ENCODE peak calls at places on chromosome 4, in nine cellular contexts. X is astrocyte of the spinal cord, Y is psoas muscle, D is HFF-Myc, N is foreskin fibroblast, R is bronchial epithelial cell, W is cardiac fibroblast, L is uterus, O is AG10803. S is an unnamed sample.

GRCh38 chr4:147425019-147425418 is 55.9 kb upstream of the EDNRA start:
- DNase-seq in O (peak; percentile 8), W (no peak), D (no peak), N (peak; percentile 6), Y (no peak), L (no peak), X (no peak), R (no peak), S (no peak)

GRCh38 chr4:53908661-53909078 is 155.7 kb downstream of the CHIC2 start:
- DNase-seq in X (peak; percentile 89), D (peak; percentile 89), Y (no peak), W (peak; percentile 97), O (peak; percentile 92), L (peak; percentile 68), N (peak; percentile 95), R (peak; percentile 90), S (peak; percentile 67)

GRCh38 chr4:155604718-155605601 is 61.7 kb upstream of the GUCY1A1 start:
- DNase-seq in X (peak; percentile 91), L (peak; percentile 61), O (peak; percentile 93), Y (no peak), N (peak; percentile 93), D (peak; percentile 57), R (peak; percentile 77), W (peak; percentile 94), S (peak; percentile 89)

GRCh38 chr4:6331018-6331417 is 61.4 kb downstream of the WFS1 start:
- DNase-seq in W (peak; percentile 16), O (peak; percentile 25), D (no peak), R (no peak), Y (no peak), N (peak; percentile 27), X (no peak), L (no peak), S (no peak)

GRCh38 chr4:184896868-184897715 is 71.3 kb upstream of the ACSL1 start:
- DNase-seq in D (no peak), X (no peak), L (no peak), W (peak; percentile 13), N (no peak), Y (no peak), R (no peak), O (no peak), S (no peak)

GRCh38 chr4:184383497-184384055 is 90.8 kb downstream of the IRF2 start:
- DNase-seq in O (peak; percentile 95), N (peak; percentile 97), L (peak; percentile 57), W (peak; percentile 96), D (peak; percentile 88), Y (peak; percentile 59), X (peak; percentile 92), R (peak; percentile 98), S (peak; percentile 94)

GRCh38 chr4:148007303-148007702 is 275.4 kb downstream of the ARHGAP10 start:
- DNase-seq in W (peak; percentile 94), L (peak; percentile 40), R (peak; percentile 99), D (peak; percentile 94), X (peak; percentile 96), O (peak; percentile 97), N (peak; percentile 93), Y (no peak), S (peak; percentile 83)

GRCh38 chr4:4693258-4693657 is 151.4 kb upstream of the STX18 start:
- DNase-seq in O (peak; percentile 45), X (no peak), Y (no peak), N (peak; percentile 59), W (peak; percentile 9), L (no peak), D (no peak), R (peak; percentile 28), S (no peak)

GRCh38 chr4:146329042-146329716 is 114.8 kb downstream of the REELD1 start:
- DNase-seq in X (peak; percentile 83), R (peak; percentile 89), N (peak; percentile 75), L (no peak), W (peak; percentile 75), O (peak; percentile 74), Y (no peak), D (no peak), S (peak; percentile 51)

GRCh38 chr4:184951668-184952160 is 66.6 kb upstream of the HELT start:
- DNase-seq in N (no peak), Y (no peak), D (no peak), W (no peak), O (no peak), L (no peak), X (no peak), R (no peak), S (no peak)

GRCh38 chr4:182768821-182769220 is 148.4 kb downstream of the DCTD start:
- DNase-seq in L (no peak), O (no peak), D (no peak), R (no peak), N (no peak), X (peak; percentile 27), Y (no peak), W (no peak), S (no peak)

GRCh38 chr4:57501715-57502114 is 391.5 kb upstream of the IGFBP7 start:
- DNase-seq in W (peak; percentile 19), X (peak; percentile 78), N (peak; percentile 2), L (no peak), Y (no peak), O (peak; percentile 11), D (no peak), R (peak; percentile 29), S (peak; percentile 94)

GRCh38 chr4:76894537-76894936 is 3.4 kb downstream of the SOWAHB start:
- DNase-seq in L (no peak), R (no peak), D (no peak), X (no peak), O (peak; percentile 69), Y (no peak), W (no peak), N (no peak), S (no peak)

GRCh38 chr4:86595426-86595805 is 1.3 kb downstream of the PTPN13 start:
- DNase-seq in Y (no peak), R (peak; percentile 55), L (peak; percentile 22), W (peak; percentile 12), D (no peak), N (peak; percentile 57), X (no peak), O (no peak), S (no peak)

GRCh38 chr4:88533937-88534750 is 10.6 kb upstream of the PYURF start:
- DNase-seq in O (peak; percentile 87), D (peak; percentile 52), Y (no peak), R (peak; percentile 98), L (no peak), N (peak; percentile 91), W (peak; percentile 47), X (peak; percentile 85), S (no peak)

GRCh38 chr4:76090241-76090691 is 15.8 kb downstream of the ART3 start:
- DNase-seq in R (peak; percentile 99), W (peak; percentile 81), Y (no peak), D (no peak), X (peak; percentile 22), O (peak; percentile 72), L (peak; percentile 25), N (peak; percentile 73), S (peak; percentile 79)

GRCh38 chr4:47154816-47155370 is 123.5 kb downstream of the GABRB1 start:
- DNase-seq in Y (no peak), X (no peak), W (no peak), L (no peak), D (no peak), O (no peak), N (no peak), R (no peak), S (no peak)
- TF ChIP-seq CTCF in Y (no peak), X (no peak), W (no peak), L (no peak), D (no peak), O (no peak), N (no peak), R (no peak), S (no peak)

DNA sequence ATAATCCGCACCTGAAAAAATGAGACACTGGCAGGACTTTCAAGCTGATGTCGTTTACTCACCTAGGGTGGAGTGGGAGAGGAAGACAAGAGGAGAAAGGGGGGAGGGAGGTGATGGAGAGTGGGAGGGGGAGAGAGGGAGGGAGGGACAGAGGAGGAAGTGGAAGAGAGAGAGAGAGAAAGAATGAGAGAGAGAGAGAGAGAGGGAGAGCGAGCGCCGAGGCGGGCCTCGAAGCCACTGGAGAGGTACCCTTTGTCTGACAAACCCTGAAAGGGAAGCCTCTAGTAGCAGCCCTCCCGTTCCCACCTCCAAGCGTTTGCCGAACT is 294 bp upstream of the ADGRL3 start:
- DNase-seq in W (no peak), X (no peak), Y (no peak), L (no peak), D (no peak), N (peak; percentile 1), O (no peak), R (no peak), S (no peak)
- H3K4me3 ChIP-seq in W (peak overlapping the region; percentile 73), X (peak overlapping the region; percentile 61), Y (peak overlapping the region; percentile 60), L (peak overlapping the region; percentile 48), D (no peak overlapping the region), N (no peak overlapping the region), O (no peak overlapping the region), R (peak overlapping the region; percentile 35), S (peak overlapping the region; percentile 59)

DNA sequence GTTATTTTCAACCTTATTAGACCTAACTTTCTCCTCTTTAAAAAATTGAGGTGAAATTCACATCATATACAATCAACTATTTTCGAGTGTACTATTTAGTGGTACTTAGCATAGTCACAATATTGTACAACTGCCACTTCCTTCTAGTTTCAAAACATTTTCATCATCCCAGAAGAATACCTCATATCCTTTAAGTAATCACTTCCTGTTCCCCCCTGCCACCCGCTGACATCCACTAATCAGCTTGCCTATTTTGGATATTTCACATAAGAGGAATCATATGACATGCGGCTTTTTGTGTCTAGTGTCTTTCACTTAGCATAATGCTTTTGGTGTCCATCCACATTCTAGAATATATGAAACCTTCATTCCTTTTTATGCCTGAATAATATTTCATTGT is 10.0 kb upstream of the PPA2 start:
- DNase-seq in R (no peak), O (no peak), N (no peak), Y (no peak), X (no peak), L (no peak), W (no peak), D (no peak), S (no peak)
- TF ChIP-seq CTCF in R (no peak), O (no peak), N (no peak), Y (no peak), X (no peak), L (no peak), W (no peak), D (no peak), S (no peak)

GRCh38 chr4:109214622-109215350 is 87.7 kb downstream of the COL25A1 start:
- DNase-seq in X (peak; percentile 13), R (no peak), N (peak; percentile 22), L (no peak), D (no peak), Y (no peak), O (no peak), W (peak; percentile 9), S (peak; percentile 13)

GRCh38 chr4:109211671-109212070 is 90.8 kb downstream of the COL25A1 start:
- DNase-seq in R (no peak), L (no peak), Y (no peak), D (no peak), O (peak; percentile 23), W (peak; percentile 6), X (peak; percentile 32), N (peak; percentile 21), S (peak; percentile 76)

GRCh38 chr4:109215511-109215910 is 86.9 kb downstream of the COL25A1 start:
- DNase-seq in W (no peak), N (no peak), L (no peak), X (no peak), O (no peak), D (no peak), R (no peak), Y (no peak), S (peak; percentile 12)

GRCh38 chr4:109216085-109216696 is 86.3 kb downstream of the COL25A1 start:
- DNase-seq in Y (no peak), W (no peak), L (no peak), N (no peak), R (no peak), D (no peak), X (no peak), O (no peak), S (no peak)

GRCh38 chr4:109213056-109213455 is 89.4 kb downstream of the COL25A1 start:
- DNase-seq in Y (no peak), W (no peak), X (no peak), D (no peak), O (no peak), R (no peak), N (no peak), L (no peak), S (no peak)
- H3K4me3 ChIP-seq in Y (no peak overlapping the region), W (no peak overlapping the region), X (no peak overlapping the region), D (no peak overlapping the region), O (no peak overlapping the region), R (no peak overlapping the region), N (no peak overlapping the region), L (no peak overlapping the region), S (no peak overlapping the region)